ENCODE peak calls at places on chromosomes 3 and 15, in eight cellular contexts. R is body of pancreas, H is neural progenitor cell, U is upper lobe of left lung, Z is heart left ventricle, E is adrenal gland, M is GM23338, L is tibial nerve. G is an unnamed sample.

GRCh38 chr3:197736010-197736490 is 654 bp downstream of the RUBCN start:
- DNase-seq in M (peak; percentile 51), U (no peak), R (peak; percentile 19), L (no peak), Z (peak; percentile 62), E (peak; percentile 29), H (peak; percentile 54), G (no peak)

GRCh38 chr3:110237091-110237615 is 834.5 kb upstream of the NECTIN3 start:
- DNase-seq in L (no peak), R (no peak), H (no peak), E (no peak), M (peak; percentile 36), Z (no peak), U (no peak), G (no peak)

GRCh38 chr15:73624530-73624929 is 8.7 kb downstream of the NPTN start:
- DNase-seq in U (no peak), Z (no peak), E (no peak), M (no peak), R (no peak), H (no peak), L (no peak), G (no peak)

GRCh38 chr3:77039606-77040553 is at the start of gene ROBO2:
- DNase-seq in U (peak; percentile 87), E (no peak), M (peak; percentile 84), R (peak; percentile 13), Z (peak; percentile 62), H (peak; percentile 91), L (no peak), G (peak; percentile 26)

GRCh38 chr3:134483195-134483890 is 2.4 kb downstream of the ANAPC13 start:
- DNase-seq in U (no peak), Z (no peak), L (no peak), R (no peak), H (no peak), M (no peak), E (no peak), G (peak; percentile 94)

GRCh38 chr3:141123677-141124410 is 72.7 kb downstream of the SPSB4 start:
- DNase-seq in R (peak; percentile 38), U (no peak), M (no peak), L (no peak), Z (no peak), H (peak; percentile 1), E (no peak), G (no peak)

GRCh38 chr3:66475386-66476020 is 25.3 kb downstream of the LRIG1 start:
- DNase-seq in M (no peak), R (no peak), H (no peak), U (no peak), E (no peak), L (no peak), Z (no peak), G (no peak)

GRCh38 chr3:105328338-105328730 is 38.4 kb upstream of the ALCAM start:
- DNase-seq in L (no peak), E (no peak), R (no peak), U (no peak), Z (no peak), H (no peak), M (no peak), G (peak; percentile 96)

GRCh38 chr3:194632211-194632982 is 822 bp downstream of the TMEM44 start:
- DNase-seq in M (no peak), Z (peak; percentile 70), H (no peak), E (peak; percentile 26), L (no peak), U (no peak), R (no peak), G (peak; percentile 19)
- H3K4me3 ChIP-seq in M (peak overlapping the region; percentile 80), Z (peak overlapping the region; percentile 59), H (peak overlapping the region; percentile 97), E (peak overlapping the region; percentile 88), L (peak overlapping the region; percentile 73), U (peak overlapping the region; percentile 70), R (no peak overlapping the region), G (peak overlapping the region; percentile 61)

GRCh38 chr3:196332168-196332567 is 6.0 kb downstream of the TM4SF19 start:
- DNase-seq in L (no peak), U (no peak), M (no peak), H (no peak), R (no peak), Z (no peak), E (no peak), G (no peak)
- TF ChIP-seq CTCF in L (no peak), U (no peak), M (no peak), H (no peak), R (no peak), Z (no peak), E (no peak), G (no peak)

GRCh38 chr3:172595648-172596393 is 72.6 kb upstream of the TNFSF10 start:
- DNase-seq in U (no peak), Z (no peak), L (peak; percentile 64), M (peak; percentile 74), E (peak; percentile 39), R (peak; percentile 58), H (peak; percentile 60), G (peak; percentile 72)
- H3K36me3 ChIP-seq in U (no peaks in the 10 kb centered on the region), Z (no peaks in the 10 kb centered on the region), L (no peaks in the 10 kb centered on the region), M (no peaks in the 10 kb centered on the region), E (no peaks in the 10 kb centered on the region), R (no peaks in the 10 kb centered on the region), H (no peaks in the 10 kb centered on the region), G (no peaks in the 10 kb centered on the region)

DNA sequence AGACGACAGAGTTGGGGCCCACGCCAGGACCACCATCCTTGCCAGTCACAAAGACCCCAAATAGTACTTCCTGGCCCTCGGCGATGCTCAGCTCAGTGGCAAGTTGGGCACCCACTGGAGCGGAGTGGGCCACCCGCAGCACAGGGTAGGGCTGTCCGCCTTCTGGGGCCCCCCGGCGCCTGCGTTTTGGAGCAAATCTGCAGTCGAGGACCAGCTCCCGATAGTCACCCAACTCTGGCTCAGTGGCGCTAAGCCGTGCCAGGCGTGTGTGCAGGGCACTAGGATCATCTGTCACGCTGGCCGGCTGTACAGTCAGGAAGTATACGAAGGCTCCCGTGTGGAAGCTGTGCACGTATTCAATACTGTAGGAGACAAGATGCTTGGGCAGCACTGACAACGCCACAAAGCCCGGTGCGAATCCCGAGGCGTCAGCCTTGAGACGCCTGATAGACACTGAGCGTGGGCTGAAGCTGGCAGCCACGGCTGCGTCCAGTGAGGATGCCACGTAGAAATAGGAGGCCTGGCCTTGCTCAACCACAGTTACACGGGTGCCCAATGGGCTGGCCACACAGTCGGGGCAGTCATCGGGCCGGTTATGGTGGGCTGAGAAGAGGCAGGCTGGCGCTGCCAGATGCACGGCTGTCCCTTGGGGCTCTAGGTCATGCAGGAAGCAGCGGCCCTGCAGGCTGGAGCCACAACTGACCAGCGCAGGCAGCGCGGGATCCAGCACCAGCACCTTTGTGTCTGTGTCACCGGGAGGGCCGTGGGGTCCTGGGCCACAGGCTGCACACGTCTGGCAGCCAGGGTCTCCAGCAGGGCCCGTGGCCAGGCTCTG is 945 bp downstream of the MST1R start:
- DNase-seq in M (no peak), H (no peak), Z (no peak), E (no peak), L (no peak), U (peak; percentile 81), R (no peak), G (no peak)
- H3K4me3 ChIP-seq in M (peak overlapping the region; percentile 49), H (no peak overlapping the region), Z (peak overlapping the region; percentile 45), E (no peak overlapping the region), L (no peak overlapping the region), U (peak overlapping the region; percentile 43), R (no peak overlapping the region), G (peak overlapping the region; percentile 50)

DNA sequence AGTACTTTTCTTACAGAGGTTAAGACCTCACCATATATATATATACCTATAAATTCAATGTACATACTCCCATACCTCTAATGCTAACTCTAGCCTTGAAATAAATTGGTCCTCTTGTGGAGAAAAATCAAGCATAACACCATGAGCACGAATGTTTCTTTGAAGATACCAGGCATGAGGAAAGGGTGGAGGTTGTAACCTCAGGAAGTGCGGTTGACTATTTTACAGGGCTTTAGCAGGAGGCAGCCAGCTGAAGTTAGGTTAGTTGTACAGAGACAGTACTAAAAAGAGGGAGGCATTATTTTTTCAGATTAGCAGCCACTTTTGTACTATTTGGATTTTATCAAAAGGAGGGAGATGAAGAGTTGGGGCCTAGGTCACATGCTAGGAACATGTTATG is 767.0 kb downstream of the OTOL1 start:
- DNase-seq in E (no peak), Z (no peak), H (no peak), R (no peak), L (no peak), U (no peak), M (no peak), G (no peak)
- TF ChIP-seq CTCF in E (no peak), Z (no peak), H (no peak), R (no peak), L (no peak), U (no peak), M (no peak), G (no peak)

DNA sequence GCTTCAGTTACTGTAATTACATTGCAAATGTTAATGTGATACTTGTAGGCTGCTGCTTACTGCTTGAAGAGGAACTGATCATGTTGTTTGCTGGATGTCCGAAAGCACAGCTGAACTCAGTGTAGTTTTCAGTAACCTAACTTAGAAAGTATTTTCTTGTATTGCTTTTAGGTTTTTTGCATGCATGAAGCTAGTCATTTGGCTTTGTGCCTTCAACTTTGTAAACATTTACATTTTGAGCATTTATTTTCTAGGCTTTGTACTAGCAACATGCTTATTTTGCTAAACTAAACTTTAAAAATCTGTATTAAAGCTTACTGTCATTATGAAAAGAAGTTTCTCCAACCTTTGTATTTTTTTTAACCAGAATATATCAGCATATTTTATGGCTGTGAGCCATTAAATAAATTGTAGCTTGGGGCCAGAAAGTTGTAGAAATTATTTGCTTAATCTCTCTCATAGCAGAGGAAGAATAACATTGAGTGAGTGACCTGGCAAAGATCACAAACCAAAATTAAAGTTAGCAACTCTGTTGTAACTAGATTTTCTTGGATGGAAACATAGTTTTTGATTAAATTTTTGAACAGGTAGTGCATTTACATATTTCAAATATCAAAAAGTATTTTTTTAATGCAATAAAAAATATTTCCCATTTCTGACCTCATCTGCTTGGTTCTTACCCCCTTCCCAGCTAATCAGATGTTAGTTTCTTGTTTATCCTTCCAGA is 30.7 kb downstream of the SACM1L start:
- DNase-seq in U (no peak), Z (no peak), H (no peak), R (no peak), E (no peak), M (no peak), L (no peak), G (no peak)
- H3K36me3 ChIP-seq in U (peaks cover 57% of the 10 kb centered on the region), Z (peaks cover 7% of the 10 kb centered on the region), H (peaks cover 12% of the 10 kb centered on the region), R (peaks cover 9% of the 10 kb centered on the region), E (peaks cover 20% of the 10 kb centered on the region), M (peaks cover 23% of the 10 kb centered on the region), L (peaks cover 61% of the 10 kb centered on the region), G (peaks cover 10% of the 10 kb centered on the region)

G was measured in bronchial epithelial cell.